ENCODE peak calls at places on chromosomes 13 and 19, in ten cellular contexts. T is NCI-H1105; Y is body of pancreas; E is HT1080; B is CD8-positive, alpha-beta T cell; U is activated T-cell treated with anti-CD3 and anti-CD28 coated beads for 1 hour; V is HTR-8/SVneo; Q is lower leg skin; S is SW480; G is stimulated activated CD4-positive, alpha-beta T cell treated with anti-CD3 and anti-CD28 coated beads, Interleukin-4, amount 100 ng/mL, for 48 hours. I is an unnamed sample.

GRCh38 chr13:21074601-21075302 is 13.4 kb upstream of the LATS2 start:
- DNase-seq in Q (no peak), B (peak; percentile 19), E (no peak), U (no peak), T (no peak), Y (no peak), V (no peak), S (no peak), G (no peak), I (no peak)

GRCh38 chr13:35859981-35860380 is 271.2 kb downstream of the DCLK1 start:
- DNase-seq in E (no peak), Y (no peak), S (no peak), B (no peak), G (no peak), U (no peak), T (no peak), Q (no peak), V (no peak), I (no peak)

GRCh38 chr13:97913206-97913605 is 40.3 kb upstream of the IPO5 start:
- DNase-seq in S (no peak), Y (no peak), U (no peak), G (no peak), V (no peak), B (no peak), Q (no peak), T (no peak), E (no peak), I (no peak)

GRCh38 chr19:1567116-1567847 is 843 bp downstream of the MEX3D start:
- DNase-seq in E (no peak), Y (peak; percentile 42), V (no peak), G (no peak), S (no peak), T (no peak), Q (no peak), U (no peak), B (peak; percentile 14), I (no peak)

GRCh38 chr19:39696418-39696817 is 7.9 kb upstream of the LGALS14 start:
- DNase-seq in V (no peak), T (no peak), G (no peak), U (no peak), Q (no peak), Y (no peak), S (peak; percentile 54), E (no peak), B (no peak), I (no peak)

GRCh38 chr13:95502216-95502615 is 50.3 kb upstream of the CLDN10 start:
- DNase-seq in S (no peak), U (no peak), Y (no peak), V (no peak), G (no peak), B (no peak), Q (no peak), E (no peak), T (no peak), I (no peak)

GRCh38 chr13:95643814-95644598 is 500 bp downstream of the DZIP1 start:
- DNase-seq in E (peak; percentile 55), T (peak; percentile 7), S (no peak), V (peak; percentile 15), U (no peak), G (no peak), B (no peak), Q (no peak), Y (peak; percentile 16), I (no peak)

GRCh38 chr13:20882206-20882605 is 20.3 kb downstream of the XPO4 start:
- DNase-seq in V (no peak), G (no peak), Q (no peak), E (peak; percentile 76), T (no peak), U (no peak), Y (no peak), B (no peak), S (peak; percentile 64), I (no peak)

GRCh38 chr13:38662362-38662761 is 24.5 kb upstream of the FREM2 start:
- DNase-seq in V (no peak), B (no peak), T (no peak), U (no peak), E (peak; percentile 43), Q (no peak), G (no peak), S (no peak), Y (no peak), I (no peak)

GRCh38 chr19:51311388-51312257 is at the start of gene IGLON5:
- DNase-seq in S (no peak), E (no peak), Q (no peak), U (no peak), V (no peak), Y (no peak), B (no peak), G (no peak), T (no peak), I (no peak)

GRCh38 chr19:10718205-10719196 is 622 bp downstream of the DNM2 start:
- DNase-seq in U (peak; percentile 35), B (peak; percentile 50), G (peak; percentile 49), V (no peak), E (peak; percentile 26), T (peak; percentile 25), Q (no peak), S (no peak), Y (peak; percentile 53), I (no peak)

GRCh38 chr19:4547303-4548237 is 7.7 kb upstream of the LRG1 start:
- DNase-seq in G (no peak), U (no peak), Q (no peak), Y (peak; percentile 71), E (peak; percentile 7), B (no peak), S (no peak), T (no peak), V (no peak), I (no peak)

GRCh38 chr13:97366172-97366688 is 67.7 kb upstream of the RAP2A start:
- DNase-seq in U (no peak), B (no peak), Q (no peak), G (no peak), T (no peak), V (no peak), E (peak; percentile 23), Y (no peak), S (no peak), I (no peak)

GRCh38 chr13:101398191-101398590 is 18.1 kb downstream of the NALCN start:
- DNase-seq in T (no peak), Q (no peak), V (no peak), G (no peak), S (no peak), E (peak; percentile 72), U (no peak), B (no peak), Y (no peak), I (no peak)

GRCh38 chr13:82438320-82438719 is 1444.0 kb downstream of the SLITRK1 start:
- DNase-seq in V (no peak), G (no peak), T (no peak), Y (no peak), B (no peak), E (no peak), S (no peak), Q (no peak), U (no peak), I (no peak)

GRCh38 chr13:110518571-110518970 is 43.0 kb downstream of the RAB20 start:
- DNase-seq in G (no peak), Y (no peak), T (no peak), E (no peak), U (no peak), S (no peak), V (no peak), Q (no peak), B (no peak), I (no peak)

I was measured in thoracic aorta.